ENCODE peak calls at places on chromosomes 3 and 15, in nine cellular contexts. One of them, this sample, is unnamed.

GRCh38 chr3:46869440-46869839 is 6.2 kb upstream of the MYL3 start:
- DNase-seq in breast epithelium: no peak
- DNase-seq in PC-3: no peak
- DNase-seq in ovary: no peak
- DNase-seq in left ventricle myocardium inferior: no peak
- DNase-seq in GM23248: peak
- DNase-seq in CD8-positive, alpha-beta memory T cell: no peak
- DNase-seq in psoas muscle: no peak
- DNase-seq in CD8-positive, alpha-beta T cell: no peak
- DNase-seq in this sample: no peak

GRCh38 chr3:140298569-140299070 is 363.6 kb downstream of the CLSTN2 start:
- DNase-seq in psoas muscle: no peak
- DNase-seq in ovary: no peak
- DNase-seq in CD8-positive, alpha-beta T cell: no peak
- DNase-seq in CD8-positive, alpha-beta memory T cell: no peak
- DNase-seq in GM23248: no peak
- DNase-seq in PC-3: no peak
- DNase-seq in left ventricle myocardium inferior: no peak
- DNase-seq in breast epithelium: no peak
- DNase-seq in this sample: no peak

GRCh38 chr3:14405120-14405885 is 2.9 kb downstream of the SLC6A6 start:
- DNase-seq in CD8-positive, alpha-beta memory T cell: no peak
- DNase-seq in GM23248: peak
- DNase-seq in PC-3: no peak
- DNase-seq in psoas muscle: no peak
- DNase-seq in breast epithelium: no peak
- DNase-seq in CD8-positive, alpha-beta T cell: no peak
- DNase-seq in left ventricle myocardium inferior: no peak
- DNase-seq in ovary: no peak
- DNase-seq in this sample: no peak

GRCh38 chr3:106827515-106828213 is 549.6 kb upstream of the CCDC54 start:
- DNase-seq in CD8-positive, alpha-beta memory T cell: no peak
- DNase-seq in breast epithelium: no peak
- DNase-seq in CD8-positive, alpha-beta T cell: no peak
- DNase-seq in psoas muscle: no peak
- DNase-seq in PC-3: peak
- DNase-seq in left ventricle myocardium inferior: no peak
- DNase-seq in ovary: no peak
- DNase-seq in GM23248: peak
- DNase-seq in this sample: no peak

GRCh38 chr3:173289072-173289471 is 108.5 kb upstream of the NLGN1 start:
- DNase-seq in psoas muscle: no peak
- DNase-seq in CD8-positive, alpha-beta T cell: no peak
- DNase-seq in PC-3: no peak
- DNase-seq in CD8-positive, alpha-beta memory T cell: no peak
- DNase-seq in breast epithelium: no peak
- DNase-seq in ovary: no peak
- DNase-seq in GM23248: no peak
- DNase-seq in left ventricle myocardium inferior: no peak
- DNase-seq in this sample: no peak

GRCh38 chr3:61830111-61830400 is 268.7 kb downstream of the PTPRG start:
- DNase-seq in psoas muscle: no peak
- DNase-seq in ovary: no peak
- DNase-seq in CD8-positive, alpha-beta memory T cell: no peak
- DNase-seq in breast epithelium: no peak
- DNase-seq in GM23248: peak
- DNase-seq in PC-3: no peak
- DNase-seq in CD8-positive, alpha-beta T cell: no peak
- DNase-seq in left ventricle myocardium inferior: no peak
- DNase-seq in this sample: no peak

GRCh38 chr15:98342911-98343310 is 305.4 kb upstream of the IGF1R start:
- DNase-seq in breast epithelium: no peak
- DNase-seq in ovary: no peak
- DNase-seq in psoas muscle: no peak
- DNase-seq in CD8-positive, alpha-beta memory T cell: no peak
- DNase-seq in left ventricle myocardium inferior: no peak
- DNase-seq in PC-3: no peak
- DNase-seq in GM23248: peak
- DNase-seq in CD8-positive, alpha-beta T cell: no peak
- DNase-seq in this sample: no peak

GRCh38 chr3:23127196-23127595 is 75.9 kb upstream of the UBE2E2 start:
- DNase-seq in CD8-positive, alpha-beta memory T cell: no peak
- DNase-seq in breast epithelium: no peak
- DNase-seq in ovary: no peak
- DNase-seq in PC-3: no peak
- DNase-seq in GM23248: no peak
- DNase-seq in psoas muscle: no peak
- DNase-seq in left ventricle myocardium inferior: no peak
- DNase-seq in CD8-positive, alpha-beta T cell: no peak
- DNase-seq in this sample: no peak

GRCh38 chr3:31248619-31248992 is 284.1 kb upstream of the STT3B start:
- DNase-seq in left ventricle myocardium inferior: no peak
- DNase-seq in psoas muscle: no peak
- DNase-seq in GM23248: no peak
- DNase-seq in PC-3: no peak
- DNase-seq in CD8-positive, alpha-beta T cell: no peak
- DNase-seq in ovary: no peak
- DNase-seq in breast epithelium: no peak
- DNase-seq in CD8-positive, alpha-beta memory T cell: no peak
- DNase-seq in this sample: no peak

GRCh38 chr15:69417581-69417980 is 3.4 kb downstream of the KIF23 start:
- DNase-seq in CD8-positive, alpha-beta memory T cell: no peak
- DNase-seq in CD8-positive, alpha-beta T cell: no peak
- DNase-seq in psoas muscle: no peak
- DNase-seq in GM23248: peak
- DNase-seq in PC-3: no peak
- DNase-seq in left ventricle myocardium inferior: no peak
- DNase-seq in ovary: no peak
- DNase-seq in breast epithelium: no peak
- DNase-seq in this sample: no peak

GRCh38 chr3:43689166-43689565 is 1.6 kb upstream of the ABHD5 start:
- DNase-seq in psoas muscle: no peak
- DNase-seq in PC-3: no peak
- DNase-seq in left ventricle myocardium inferior: no peak
- DNase-seq in CD8-positive, alpha-beta memory T cell: no peak
- DNase-seq in GM23248: no peak
- DNase-seq in ovary: no peak
- DNase-seq in CD8-positive, alpha-beta T cell: no peak
- DNase-seq in breast epithelium: no peak
- DNase-seq in this sample: no peak
- H3K4me3 ChIP-seq in psoas muscle: no peak
- H3K4me3 ChIP-seq in PC-3: peak
- H3K4me3 ChIP-seq in left ventricle myocardium inferior: no peak
- H3K4me3 ChIP-seq in CD8-positive, alpha-beta memory T cell: no peak
- H3K4me3 ChIP-seq in GM23248: no peak
- H3K4me3 ChIP-seq in ovary: no peak
- H3K4me3 ChIP-seq in CD8-positive, alpha-beta T cell: no peak
- H3K4me3 ChIP-seq in breast epithelium: no peak
- H3K4me3 ChIP-seq in this sample: no peak

DNA sequence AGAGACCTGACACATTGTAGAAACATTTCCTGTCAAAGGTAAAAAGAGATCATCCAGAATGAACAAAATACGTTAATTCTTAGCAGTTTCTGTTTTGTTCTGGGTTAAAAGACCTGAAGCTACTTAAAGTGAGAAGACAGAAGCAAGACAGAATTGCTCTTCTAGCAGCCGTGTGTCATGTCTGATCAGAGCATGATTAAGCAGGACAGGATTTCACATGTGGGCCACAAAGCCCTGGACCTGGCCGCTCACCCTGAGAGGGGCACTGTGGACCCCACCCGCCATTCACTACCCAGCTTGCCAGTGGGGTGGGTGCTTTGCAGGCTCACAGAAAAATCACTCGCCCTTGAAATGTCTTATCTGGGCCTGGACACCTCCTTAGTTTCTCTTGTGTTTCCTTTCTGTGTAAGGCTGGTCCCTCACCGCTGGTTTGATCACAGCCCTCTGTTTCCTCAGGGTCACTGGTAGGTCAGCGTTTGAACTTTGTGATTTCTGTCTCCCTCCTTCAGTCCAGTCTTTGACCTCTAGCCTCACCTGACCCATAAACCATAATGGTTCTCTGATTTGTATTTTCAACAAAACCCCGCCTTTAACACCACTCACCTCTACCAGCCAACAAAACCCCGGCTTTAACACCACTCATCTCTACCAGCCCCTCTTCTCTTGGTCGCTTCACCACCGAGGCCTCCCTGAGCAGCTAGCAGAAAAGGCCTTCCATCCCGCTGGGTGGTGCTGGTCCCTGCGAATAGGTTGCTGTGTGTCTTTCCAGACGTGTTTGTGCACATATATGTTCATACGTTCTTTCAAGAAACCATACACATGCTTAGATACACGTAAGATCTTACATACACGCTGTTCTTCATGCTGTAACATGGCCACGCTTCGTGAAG is 185.0 kb downstream of the OR4M2 start:
- DNase-seq in CD8-positive, alpha-beta T cell: peak
- DNase-seq in breast epithelium: no peak
- DNase-seq in PC-3: no peak
- DNase-seq in GM23248: no peak
- DNase-seq in CD8-positive, alpha-beta memory T cell: no peak
- DNase-seq in ovary: no peak
- DNase-seq in left ventricle myocardium inferior: no peak
- DNase-seq in psoas muscle: no peak
- DNase-seq in this sample: no peak
- H3K27ac ChIP-seq in CD8-positive, alpha-beta T cell: no peak
- H3K27ac ChIP-seq in breast epithelium: no peak
- H3K27ac ChIP-seq in PC-3: no peak
- H3K27ac ChIP-seq in GM23248: no peak
- H3K27ac ChIP-seq in CD8-positive, alpha-beta memory T cell: no peak
- H3K27ac ChIP-seq in ovary: no peak
- H3K27ac ChIP-seq in left ventricle myocardium inferior: no peak
- H3K27ac ChIP-seq in psoas muscle: no peak
- H3K27ac ChIP-seq in this sample: no peak

DNA sequence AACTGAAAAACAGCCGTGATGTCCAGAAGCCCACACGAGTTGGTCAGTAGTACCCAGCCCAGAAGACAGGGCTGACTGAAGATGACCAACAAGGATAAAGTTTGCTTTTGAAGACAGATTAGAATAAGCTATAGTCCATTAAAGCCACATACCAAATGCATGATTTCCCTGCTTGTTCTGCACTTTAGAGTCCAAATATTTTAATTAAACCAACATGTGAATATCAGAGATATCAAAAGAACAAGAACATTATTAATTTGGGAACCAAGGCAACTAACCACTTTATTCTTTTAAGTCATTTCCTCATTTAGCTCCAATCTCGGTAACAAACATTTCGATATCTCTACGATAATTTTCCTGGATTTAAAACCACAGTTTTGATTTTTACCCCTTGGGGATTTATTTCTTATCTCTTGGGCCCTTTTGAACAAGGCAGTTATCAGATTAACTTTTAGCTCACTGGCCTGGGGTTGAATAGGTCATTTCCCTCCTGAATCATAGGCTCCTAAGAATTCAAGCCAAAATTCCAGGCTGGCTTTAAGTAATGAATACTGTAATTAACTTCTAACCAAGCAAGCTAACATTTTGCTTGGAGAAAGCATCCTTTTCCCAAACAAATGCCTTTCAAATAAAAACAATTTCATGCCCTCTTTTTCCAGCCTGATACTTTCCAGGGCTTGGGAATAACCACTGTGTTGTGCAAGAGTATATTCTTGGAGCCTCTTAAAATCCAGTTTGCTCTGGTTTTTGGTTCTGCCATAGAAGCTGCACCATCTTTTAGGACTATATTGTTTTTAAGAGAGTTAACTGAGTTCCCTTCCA is 102.9 kb upstream of the NR2E3 start:
- DNase-seq in CD8-positive, alpha-beta memory T cell: no peak
- DNase-seq in CD8-positive, alpha-beta T cell: no peak
- DNase-seq in breast epithelium: no peak
- DNase-seq in psoas muscle: no peak
- DNase-seq in left ventricle myocardium inferior: no peak
- DNase-seq in GM23248: peak
- DNase-seq in PC-3: no peak
- DNase-seq in ovary: no peak
- DNase-seq in this sample: no peak
- H3K4me3 ChIP-seq in CD8-positive, alpha-beta memory T cell: no peak
- H3K4me3 ChIP-seq in CD8-positive, alpha-beta T cell: no peak
- H3K4me3 ChIP-seq in breast epithelium: no peak
- H3K4me3 ChIP-seq in psoas muscle: no peak
- H3K4me3 ChIP-seq in left ventricle myocardium inferior: no peak
- H3K4me3 ChIP-seq in GM23248: peak
- H3K4me3 ChIP-seq in PC-3: no peak
- H3K4me3 ChIP-seq in ovary: no peak
- H3K4me3 ChIP-seq in this sample: no peak

GRCh38 chr3:56826831-56827722 is 25.3 kb upstream of the ARHGEF3 start:
- DNase-seq in CD8-positive, alpha-beta memory T cell: no peak
- DNase-seq in ovary: no peak
- DNase-seq in PC-3: peak
- DNase-seq in breast epithelium: no peak
- DNase-seq in CD8-positive, alpha-beta T cell: no peak
- DNase-seq in left ventricle myocardium inferior: no peak
- DNase-seq in GM23248: peak
- DNase-seq in psoas muscle: no peak
- DNase-seq in this sample: no peak

GRCh38 chr3:56822501-56822900 is 20.8 kb upstream of the ARHGEF3 start:
- DNase-seq in ovary: no peak
- DNase-seq in CD8-positive, alpha-beta T cell: no peak
- DNase-seq in CD8-positive, alpha-beta memory T cell: no peak
- DNase-seq in PC-3: no peak
- DNase-seq in GM23248: no peak
- DNase-seq in left ventricle myocardium inferior: no peak
- DNase-seq in psoas muscle: no peak
- DNase-seq in breast epithelium: no peak
- DNase-seq in this sample: no peak

GRCh38 chr3:56823421-56823926 is 21.7 kb upstream of the ARHGEF3 start:
- DNase-seq in left ventricle myocardium inferior: no peak
- DNase-seq in ovary: no peak
- DNase-seq in psoas muscle: no peak
- DNase-seq in CD8-positive, alpha-beta T cell: no peak
- DNase-seq in PC-3: no peak
- DNase-seq in GM23248: no peak
- DNase-seq in CD8-positive, alpha-beta memory T cell: no peak
- DNase-seq in breast epithelium: no peak
- DNase-seq in this sample: no peak

GRCh38 chr3:56825579-56826438 is 24.1 kb upstream of the ARHGEF3 start:
- DNase-seq in CD8-positive, alpha-beta T cell: no peak
- DNase-seq in PC-3: no peak
- DNase-seq in psoas muscle: no peak
- DNase-seq in breast epithelium: no peak
- DNase-seq in GM23248: peak
- DNase-seq in left ventricle myocardium inferior: no peak
- DNase-seq in CD8-positive, alpha-beta memory T cell: no peak
- DNase-seq in ovary: no peak
- DNase-seq in this sample: no peak

DNA sequence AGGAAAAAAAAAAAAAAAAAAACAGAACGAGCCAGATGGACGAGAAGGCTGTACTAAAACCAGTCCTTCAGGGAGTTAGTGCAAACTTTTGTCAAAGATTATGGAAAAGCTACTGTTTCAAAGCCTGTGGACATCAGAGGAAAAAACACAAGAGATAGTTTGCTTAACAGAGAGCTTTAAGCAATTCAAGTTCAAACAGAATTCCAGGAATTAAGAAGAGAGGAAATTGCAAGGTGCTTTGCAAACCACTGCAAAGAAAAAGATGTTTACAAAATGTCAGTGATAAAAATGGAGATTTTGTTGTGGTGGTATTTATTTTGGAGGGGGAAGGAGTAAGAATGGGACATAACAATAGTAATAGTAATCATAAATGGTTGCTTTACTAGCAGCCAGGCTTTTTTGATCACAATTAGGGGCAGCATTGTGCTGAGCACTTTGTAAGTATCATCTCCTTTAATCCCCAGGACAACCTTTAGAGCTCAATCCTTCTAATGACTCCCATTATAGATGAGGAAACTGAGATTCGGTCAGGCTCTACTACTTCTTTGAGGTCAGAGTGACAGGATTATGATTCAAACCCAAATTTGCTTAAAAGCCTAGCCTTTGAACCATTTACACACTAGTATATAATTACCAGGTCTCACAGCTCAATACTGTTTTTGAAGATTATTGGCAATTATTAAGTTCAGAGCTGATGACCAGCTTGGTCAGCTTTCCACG is 22.4 kb upstream of the ARHGEF3 start:
- DNase-seq in CD8-positive, alpha-beta memory T cell: no peak
- DNase-seq in ovary: no peak
- DNase-seq in CD8-positive, alpha-beta T cell: no peak
- DNase-seq in GM23248: no peak
- DNase-seq in left ventricle myocardium inferior: no peak
- DNase-seq in PC-3: no peak
- DNase-seq in psoas muscle: no peak
- DNase-seq in breast epithelium: no peak
- DNase-seq in this sample: no peak
- H3K27ac ChIP-seq in CD8-positive, alpha-beta memory T cell: no peak
- H3K27ac ChIP-seq in ovary: no peak
- H3K27ac ChIP-seq in CD8-positive, alpha-beta T cell: no peak
- H3K27ac ChIP-seq in GM23248: no peak
- H3K27ac ChIP-seq in left ventricle myocardium inferior: no peak
- H3K27ac ChIP-seq in PC-3: no peak
- H3K27ac ChIP-seq in psoas muscle: no peak
- H3K27ac ChIP-seq in breast epithelium: no peak
- H3K27ac ChIP-seq in this sample: no peak